ENCODE peak calls at places on chromosomes 13 and 19, in five cellular contexts. T is neuronal stem cell, V is H9, C is H1, E is mesenchymal stem cell. U is an unnamed sample.
A peak's percentile ranks its signal among the peaks of the same experiment; 100 is the strongest.

GRCh38 chr19:8304841-8305621 is 3.1 kb downstream of the CD320 start:
- DNase-seq in T (peak; percentile 21), V (peak; percentile 93), C (no peak), E (no peak), U (peak; percentile 67)

GRCh38 chr13:78701383-78701782 is 42.4 kb upstream of the OBI1 start:
- DNase-seq in T (no peak), V (no peak), C (no peak), E (no peak), U (no peak)

GRCh38 chr13:109998808-109999528 is 212.6 kb upstream of the IRS2 start:
- DNase-seq in T (no peak), V (no peak), C (no peak), E (peak; percentile 92), U (peak; percentile 86)

GRCh38 chr19:11168568-11168967 is 13.0 kb upstream of the SPC24 start:
- DNase-seq in T (no peak), V (no peak), C (no peak), E (peak; percentile 96), U (peak; percentile 64)

GRCh38 chr13:28401303-28402056 is 93.4 kb downstream of the FLT1 start:
- DNase-seq in T (no peak), V (no peak), C (no peak), E (peak; percentile 86), U (peak; percentile 62)

GRCh38 chr13:90533866-90534265 is 813.6 kb upstream of the MIR17HG start:
- DNase-seq in T (no peak), V (no peak), C (no peak), E (no peak), U (no peak)

GRCh38 chr13:50236898-50237318 is 221.7 kb downstream of the KCNRG start:
- DNase-seq in T (no peak), V (no peak), C (no peak), E (no peak), U (no peak)

GRCh38 chr13:26476111-26476743 is 81.3 kb upstream of the WASF3 start:
- DNase-seq in T (no peak), V (peak; percentile 84), C (peak; percentile 47), E (peak; percentile 56), U (peak; percentile 89)

GRCh38 chr13:67509039-67509438 is 278.9 kb upstream of the PCDH9 start:
- DNase-seq in T (no peak), V (peak; percentile 35), C (no peak), E (no peak), U (no peak)

GRCh38 chr13:64538711-64539110 is 2691.4 kb downstream of the PCDH9 start:
- DNase-seq in T (no peak), V (no peak), C (no peak), E (no peak), U (no peak)

GRCh38 chr13:112325941-112326645 is 50.1 kb upstream of the SPACA7 start:
- DNase-seq in T (no peak), V (no peak), C (no peak), E (no peak), U (no peak)

GRCh38 chr19:58586131-58586765 is 13.1 kb upstream of the MZF1 start:
- DNase-seq in T (no peak), V (no peak), C (no peak), E (no peak), U (no peak)

GRCh38 chr13:40060318-40061007 is 405.0 kb downstream of the COG6 start:
- DNase-seq in T (no peak), V (no peak), C (no peak), E (no peak), U (no peak)

GRCh38 chr19:22617614-22618325 is 16.4 kb upstream of the ZNF492 start:
- DNase-seq in T (no peak), V (no peak), C (no peak), E (no peak), U (no peak)

GRCh38 chr13:63436288-63436687 is 2020.6 kb upstream of the PCDH20 start:
- DNase-seq in T (no peak), V (no peak), C (no peak), E (no peak), U (no peak)

GRCh38 chr19:33005440-33005839 is 33.4 kb downstream of the FAAP24 start:
- DNase-seq in T (no peak), V (no peak), C (no peak), E (no peak), U (peak; percentile 30)

GRCh38 chr13:66224644-66225043 is 1005.5 kb downstream of the PCDH9 start:
- DNase-seq in T (no peak), V (peak; percentile 62), C (peak; percentile 43), E (peak; percentile 3), U (no peak)

GRCh38 chr19:18253716-18254115 is 20.5 kb downstream of the IQCN start:
- DNase-seq in T (no peak), V (no peak), C (no peak), E (no peak), U (peak; percentile 92)

GRCh38 chr19:35757231-35757748 is 461 bp upstream of the HSPB6 start:
- DNase-seq in T (no peak), V (no peak), C (no peak), E (peak; percentile 99), U (peak; percentile 95)

GRCh38 chr13:40168425-40169155 is 497.9 kb downstream of the FOXO1 start:
- DNase-seq in T (no peak), V (no peak), C (no peak), E (no peak), U (no peak)

GRCh38 chr19:13033819-13034611 is 38.7 kb downstream of the NFIX start:
- DNase-seq in T (no peak), V (peak; percentile 79), C (no peak), E (peak; percentile 43), U (peak; percentile 40)

GRCh38 chr13:27556109-27556508 is 64.2 kb downstream of the LNX2 start:
- DNase-seq in T (no peak), V (no peak), C (no peak), E (no peak), U (no peak)

GRCh38 chr19:51726049-51726448 is 2.3 kb upstream of the HAS1 start:
- DNase-seq in T (no peak), V (peak; percentile 72), C (no peak), E (no peak), U (no peak)

GRCh38 chr13:32311188-32311897 is 3.8 kb downstream of the ZAR1L start:
- DNase-seq in T (no peak), V (peak; percentile 31), C (no peak), E (no peak), U (no peak)

GRCh38 chr13:31242342-31242741 is 42.6 kb downstream of the B3GLCT start:
- DNase-seq in T (no peak), V (no peak), C (no peak), E (no peak), U (no peak)

GRCh38 chr13:50894504-50894903 is 15.1 kb upstream of the RNASEH2B start:
- DNase-seq in T (no peak), V (no peak), C (no peak), E (no peak), U (no peak)

GRCh38 chr13:108325863-108326262 is 56.3 kb downstream of the TNFSF13B start:
- DNase-seq in T (no peak), V (no peak), C (no peak), E (no peak), U (no peak)

GRCh38 chr13:33497146-33497845 is 211.7 kb upstream of the STARD13 start:
- DNase-seq in T (no peak), V (no peak), C (no peak), E (peak; percentile 75), U (no peak)

GRCh38 chr13:33496336-33496735 is 210.8 kb upstream of the STARD13 start:
- DNase-seq in T (no peak), V (no peak), C (no peak), E (no peak), U (no peak)

GRCh38 chr13:33494596-33495214 is 209.2 kb upstream of the STARD13 start:
- DNase-seq in T (no peak), V (no peak), C (no peak), E (peak; percentile 93), U (peak; percentile 46)

GRCh38 chr13:33490461-33491327 is 205.1 kb upstream of the STARD13 start:
- DNase-seq in T (peak; percentile 12), V (peak; percentile 86), C (peak; percentile 33), E (no peak), U (no peak)

DNA sequence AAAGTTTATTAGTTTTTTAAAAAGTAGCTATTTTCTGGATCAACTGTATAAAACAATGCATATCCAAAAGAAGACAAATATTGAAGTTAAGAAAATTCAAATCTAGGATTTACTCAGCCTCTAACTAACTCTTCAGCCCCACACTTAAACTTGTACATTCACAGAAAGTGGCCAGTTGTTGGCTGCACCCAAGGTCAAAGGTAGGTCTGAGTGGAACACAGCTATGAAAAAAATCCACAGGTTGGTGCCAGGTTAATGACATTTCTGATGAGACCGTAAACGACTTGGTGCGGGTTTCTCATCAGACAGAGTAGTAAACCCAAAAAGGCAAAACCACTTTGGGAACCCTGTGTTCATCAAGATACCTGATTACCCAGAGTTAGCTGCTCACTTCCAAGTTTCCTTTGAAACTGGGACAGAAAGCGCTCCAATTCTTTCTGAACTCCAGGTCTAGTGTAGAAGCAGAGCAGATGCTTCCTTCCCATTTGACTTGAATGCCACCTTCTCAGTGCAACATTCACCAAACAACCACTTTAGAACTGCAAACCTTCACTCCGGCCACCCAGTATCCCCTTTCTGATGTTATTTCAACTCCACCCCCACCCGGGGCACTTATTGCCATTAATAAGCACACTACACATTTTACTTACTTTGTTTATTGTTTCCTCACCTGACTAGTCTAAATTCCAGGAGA is 208.3 kb upstream of the STARD13 start:
- DNase-seq in T (no peak), V (no peak), C (no peak), E (no peak), U (no peak)
- H2BK5ac ChIP-seq in T (no peak overlapping the region), V (no peak overlapping the region), C (no peak overlapping the region), E (no peak overlapping the region), U (peak overlapping the region; percentile 31)

GRCh38 chr19:55076321-55076720 is 652 bp downstream of the EPS8L1 start:
- DNase-seq in T (no peak), V (no peak), C (no peak), E (no peak), U (no peak)
- H2BK12ac ChIP-seq in T (no peak overlapping the region), V (no peak overlapping the region), C (peak overlapping the region; percentile 80), E (no peak overlapping the region), U (peak overlapping the region; percentile 77)

GRCh38 chr19:5967994-5968430 is 9.9 kb downstream of the RANBP3 start:
- DNase-seq in T (peak; percentile 67), V (peak; percentile 75), C (no peak), E (peak; percentile 90), U (peak; percentile 67)

GRCh38 chr19:5966941-5967340 is 11.0 kb downstream of the RANBP3 start:
- DNase-seq in T (no peak), V (no peak), C (no peak), E (no peak), U (no peak)

GRCh38 chr19:5967571-5967970 is 10.4 kb downstream of the RANBP3 start:
- DNase-seq in T (no peak), V (no peak), C (no peak), E (no peak), U (no peak)

GRCh38 chr19:5969476-5969875 is 8.5 kb downstream of the RANBP3 start:
- DNase-seq in T (no peak), V (no peak), C (no peak), E (no peak), U (no peak)

GRCh38 chr19:5968431-5969373 is 9.2 kb downstream of the RANBP3 start:
- DNase-seq in T (no peak), V (peak; percentile 75), C (no peak), E (no peak), U (no peak)
- H3K79me1 ChIP-seq in T (peaks cover 24% of the 10 kb centered on the region), V (peaks cover 21% of the 10 kb centered on the region), C (peaks cover 65% of the 10 kb centered on the region), E (peaks cover 8% of the 10 kb centered on the region), U (peaks cover 2% of the 10 kb centered on the region)

DNA sequence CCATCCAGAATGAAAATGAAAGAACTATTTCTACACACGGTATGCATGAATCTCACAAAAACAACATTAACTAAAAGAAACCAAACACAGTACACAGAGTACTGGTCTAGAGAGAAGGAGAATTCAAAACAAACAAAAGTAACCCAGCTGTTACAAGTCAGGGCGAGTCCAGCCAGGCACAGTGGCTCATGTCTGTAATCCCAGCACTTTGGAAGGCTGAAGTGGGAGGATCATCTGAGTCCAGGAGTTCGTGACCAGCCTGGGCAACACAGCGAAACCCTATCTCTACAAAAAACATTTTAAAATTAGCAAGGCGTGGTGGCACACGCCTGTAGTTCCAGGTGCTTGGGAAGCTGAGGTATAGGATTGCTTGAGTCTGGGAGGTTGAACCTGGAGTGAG is 1.7 kb upstream of the PSMC4 start:
- DNase-seq in T (no peak), V (no peak), C (no peak), E (peak; percentile 20), U (no peak)
- H2BK5ac ChIP-seq in T (no peak overlapping the region), V (no peak overlapping the region), C (no peak overlapping the region), E (no peak overlapping the region), U (no peak overlapping the region)

U was measured in trophoblast cell.